ENCODE peak calls at places on chromosomes 6 and 20, in four cellular contexts. One of them, this sample, is unnamed. For H3K9me3, the result is how much of the 10 kb centered on the place peaks cover.

GRCh38 chr20:62700261-62700925 is 8.2 kb upstream of the NTSR1 start:
- DNase-seq in HepG2: no peak
- DNase-seq in HCT116: no peak
- DNase-seq in SK-N-SH: no peak
- DNase-seq in this sample: no peak

GRCh38 chr6:167469655-167470054 is 144.8 kb downstream of the TTLL2 start:
- DNase-seq in HepG2: no peak
- DNase-seq in HCT116: no peak
- DNase-seq in SK-N-SH: no peak
- DNase-seq in this sample: no peak

GRCh38 chr6:147106759-147107401 is 97.3 kb upstream of the STXBP5 start:
- DNase-seq in HepG2: no peak
- DNase-seq in HCT116: no peak
- DNase-seq in SK-N-SH: no peak
- DNase-seq in this sample: no peak

GRCh38 chr6:44002591-44003344 is 124.5 kb downstream of the MRPL14 start:
- DNase-seq in HepG2: no peak
- DNase-seq in HCT116: no peak
- DNase-seq in SK-N-SH: peak
- DNase-seq in this sample: no peak

GRCh38 chr6:144383336-144383735 is 98.2 kb downstream of the UTRN start:
- DNase-seq in HepG2: no peak
- DNase-seq in HCT116: no peak
- DNase-seq in SK-N-SH: no peak
- DNase-seq in this sample: no peak

GRCh38 chr6:80021131-80021530 is 16.7 kb downstream of the TTK start:
- DNase-seq in HepG2: no peak
- DNase-seq in HCT116: no peak
- DNase-seq in SK-N-SH: no peak
- DNase-seq in this sample: no peak

GRCh38 chr6:30799210-30799609 is 54.9 kb upstream of the IER3 start:
- DNase-seq in HepG2: no peak
- DNase-seq in HCT116: no peak
- DNase-seq in SK-N-SH: no peak
- DNase-seq in this sample: no peak

GRCh38 chr20:57716202-57716601 is 6.4 kb upstream of the PMEPA1 start:
- DNase-seq in HepG2: no peak
- DNase-seq in HCT116: no peak
- DNase-seq in SK-N-SH: no peak
- DNase-seq in this sample: no peak

GRCh38 chr20:51651921-51652549 is 109.5 kb upstream of the NFATC2 start:
- DNase-seq in HepG2: no peak
- DNase-seq in HCT116: no peak
- DNase-seq in SK-N-SH: no peak
- DNase-seq in this sample: no peak

GRCh38 chr6:81511423-81511822 is 241.1 kb downstream of the TENT5A start:
- DNase-seq in HepG2: peak
- DNase-seq in HCT116: no peak
- DNase-seq in SK-N-SH: no peak
- DNase-seq in this sample: no peak

GRCh38 chr20:25274891-25275812 is 27.3 kb downstream of the PYGB start:
- DNase-seq in HepG2: no peak
- DNase-seq in HCT116: no peak
- DNase-seq in SK-N-SH: no peak
- DNase-seq in this sample: no peak

GRCh38 chr20:17622086-17622850 is 52.4 kb downstream of the DSTN start:
- DNase-seq in HepG2: no peak
- DNase-seq in HCT116: no peak
- DNase-seq in SK-N-SH: peak
- DNase-seq in this sample: no peak

GRCh38 chr20:18288748-18289705 is 700 bp downstream of the ZNF133 start:
- DNase-seq in HepG2: peak
- DNase-seq in HCT116: no peak
- DNase-seq in SK-N-SH: peak
- DNase-seq in this sample: no peak

GRCh38 chr6:34181903-34182302 is 36.0 kb upstream of the GRM4 start:
- DNase-seq in HepG2: no peak
- DNase-seq in HCT116: no peak
- DNase-seq in SK-N-SH: no peak
- DNase-seq in this sample: no peak

GRCh38 chr6:119557239-119557638 is 207.7 kb upstream of the MAN1A1 start:
- DNase-seq in HepG2: no peak
- DNase-seq in HCT116: no peak
- DNase-seq in SK-N-SH: no peak
- DNase-seq in this sample: no peak

GRCh38 chr6:39050453-39051112 is 2.0 kb downstream of the GLP1R start:
- DNase-seq in HepG2: no peak
- DNase-seq in HCT116: no peak
- DNase-seq in SK-N-SH: no peak
- DNase-seq in this sample: no peak

GRCh38 chr20:13922241-13922640 is 68.2 kb downstream of the SEL1L2 start:
- DNase-seq in HepG2: no peak
- DNase-seq in HCT116: no peak
- DNase-seq in SK-N-SH: no peak
- DNase-seq in this sample: no peak

GRCh38 chr20:39885975-39886649 is 802.9 kb downstream of the MAFB start:
- DNase-seq in HepG2: peak
- DNase-seq in HCT116: no peak
- DNase-seq in SK-N-SH: peak
- DNase-seq in this sample: peak

GRCh38 chr6:1503811-1504210 is 105.9 kb upstream of the FOXC1 start:
- DNase-seq in HepG2: no peak
- DNase-seq in HCT116: no peak
- DNase-seq in SK-N-SH: no peak
- DNase-seq in this sample: no peak

GRCh38 chr6:119541132-119541905 is 191.8 kb upstream of the MAN1A1 start:
- DNase-seq in HepG2: no peak
- DNase-seq in HCT116: peak
- DNase-seq in SK-N-SH: peak
- DNase-seq in this sample: no peak

GRCh38 chr6:81531869-81532561 is 220.5 kb downstream of the TENT5A start:
- DNase-seq in HepG2: no peak
- DNase-seq in HCT116: no peak
- DNase-seq in SK-N-SH: no peak
- DNase-seq in this sample: no peak

GRCh38 chr20:62409935-62410741 is 3.1 kb upstream of the CABLES2 start:
- DNase-seq in HepG2: peak
- DNase-seq in HCT116: no peak
- DNase-seq in SK-N-SH: peak
- DNase-seq in this sample: no peak

GRCh38 chr20:48695255-48695654 is 132.5 kb downstream of the PREX1 start:
- DNase-seq in HepG2: no peak
- DNase-seq in HCT116: no peak
- DNase-seq in SK-N-SH: peak
- DNase-seq in this sample: no peak

GRCh38 chr20:6711950-6712634 is 55.4 kb upstream of the BMP2 start:
- DNase-seq in HepG2: no peak
- DNase-seq in HCT116: no peak
- DNase-seq in SK-N-SH: no peak
- DNase-seq in this sample: no peak

GRCh38 chr20:49786226-49786625 is 26.4 kb upstream of the SLC9A8 start:
- DNase-seq in HepG2: no peak
- DNase-seq in HCT116: no peak
- DNase-seq in SK-N-SH: no peak
- DNase-seq in this sample: no peak

GRCh38 chr20:23415958-23416583 is 5.2 kb downstream of the NAPB start:
- DNase-seq in HepG2: no peak
- DNase-seq in HCT116: no peak
- DNase-seq in SK-N-SH: no peak
- DNase-seq in this sample: no peak

GRCh38 chr6:166629628-166630027 is 2.6 kb upstream of the RPS6KA2 start:
- DNase-seq in HepG2: no peak
- DNase-seq in HCT116: no peak
- DNase-seq in SK-N-SH: no peak
- DNase-seq in this sample: no peak

GRCh38 chr20:56808732-56809131 is 179.6 kb downstream of the TFAP2C start:
- DNase-seq in HepG2: no peak
- DNase-seq in HCT116: no peak
- DNase-seq in SK-N-SH: no peak
- DNase-seq in this sample: no peak

GRCh38 chr6:135291288-135292116 is 110.4 kb downstream of the MYB start:
- DNase-seq in HepG2: peak
- DNase-seq in HCT116: peak
- DNase-seq in SK-N-SH: no peak
- DNase-seq in this sample: no peak
- H3K9me3 ChIP-seq in HepG2: under half
- H3K9me3 ChIP-seq in HCT116: under half
- H3K9me3 ChIP-seq in SK-N-SH: under half
- H3K9me3 ChIP-seq in this sample: under half

GRCh38 chr6:89679215-89680120 is 40.9 kb upstream of the LYRM2 start:
- DNase-seq in HepG2: no peak
- DNase-seq in HCT116: no peak
- DNase-seq in SK-N-SH: no peak
- DNase-seq in this sample: no peak

GRCh38 chr6:89678531-89678930 is 40.0 kb upstream of the LYRM2 start:
- DNase-seq in HepG2: no peak
- DNase-seq in HCT116: no peak
- DNase-seq in SK-N-SH: no peak
- DNase-seq in this sample: no peak

GRCh38 chr6:89680551-89680950 is 42.0 kb upstream of the LYRM2 start:
- DNase-seq in HepG2: no peak
- DNase-seq in HCT116: no peak
- DNase-seq in SK-N-SH: no peak
- DNase-seq in this sample: no peak

GRCh38 chr6:89680150-89680549 is 41.6 kb upstream of the LYRM2 start:
- DNase-seq in HepG2: no peak
- DNase-seq in HCT116: no peak
- DNase-seq in SK-N-SH: no peak
- DNase-seq in this sample: no peak

DNA sequence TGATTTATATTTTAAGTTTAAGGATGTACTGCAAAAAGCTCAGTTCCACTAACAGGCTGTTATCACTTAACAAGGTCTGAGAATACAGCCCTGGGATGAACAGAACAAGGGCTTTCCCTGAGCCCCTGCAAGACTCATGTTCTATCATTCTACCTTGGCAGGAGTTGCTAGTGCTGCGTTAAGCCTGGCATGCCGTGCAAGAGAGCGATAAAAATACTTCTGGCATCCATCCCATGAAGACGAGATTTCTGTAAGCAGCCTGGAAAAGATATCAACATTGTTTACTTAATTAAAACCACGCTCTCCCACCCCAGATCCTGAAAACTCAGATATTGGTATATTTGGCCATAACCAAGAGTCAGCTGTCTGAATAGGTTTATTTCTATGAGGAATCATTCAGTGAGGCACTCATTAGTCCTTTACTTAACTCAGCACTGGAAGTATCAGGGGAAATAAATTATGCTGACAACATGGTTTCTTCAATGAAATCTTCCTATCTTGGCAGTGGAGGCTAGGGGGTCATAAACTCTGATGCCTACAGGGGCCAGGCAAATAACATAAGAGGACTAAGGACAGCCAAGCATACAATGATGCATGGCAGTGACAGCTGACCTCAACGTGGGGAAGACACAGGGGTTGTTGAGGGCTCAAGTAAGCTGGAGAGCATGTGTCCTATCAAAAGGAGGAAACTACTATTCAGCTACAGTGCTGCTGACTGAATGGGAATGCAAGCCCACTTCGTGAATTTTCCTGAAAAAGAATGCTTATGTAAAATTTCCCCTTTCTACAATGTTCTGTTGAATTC is 37.6 kb upstream of the LYRM2 start:
- DNase-seq in HepG2: no peak
- DNase-seq in HCT116: no peak
- DNase-seq in SK-N-SH: peak
- DNase-seq in this sample: no peak
- TF ChIP-seq SIN3A in HepG2: no peak
- TF ChIP-seq SIN3A in HCT116: no peak
- TF ChIP-seq SIN3A in SK-N-SH: no peak
- TF ChIP-seq SIN3A in this sample: no peak

GRCh38 chr6:151147118-151147832 is 92.5 kb upstream of the AKAP12 start:
- DNase-seq in HepG2: no peak
- DNase-seq in HCT116: no peak
- DNase-seq in SK-N-SH: no peak
- DNase-seq in this sample: no peak
- H3K9me3 ChIP-seq in HepG2: under half
- H3K9me3 ChIP-seq in HCT116: under half
- H3K9me3 ChIP-seq in SK-N-SH: under half
- H3K9me3 ChIP-seq in this sample: under half

DNA sequence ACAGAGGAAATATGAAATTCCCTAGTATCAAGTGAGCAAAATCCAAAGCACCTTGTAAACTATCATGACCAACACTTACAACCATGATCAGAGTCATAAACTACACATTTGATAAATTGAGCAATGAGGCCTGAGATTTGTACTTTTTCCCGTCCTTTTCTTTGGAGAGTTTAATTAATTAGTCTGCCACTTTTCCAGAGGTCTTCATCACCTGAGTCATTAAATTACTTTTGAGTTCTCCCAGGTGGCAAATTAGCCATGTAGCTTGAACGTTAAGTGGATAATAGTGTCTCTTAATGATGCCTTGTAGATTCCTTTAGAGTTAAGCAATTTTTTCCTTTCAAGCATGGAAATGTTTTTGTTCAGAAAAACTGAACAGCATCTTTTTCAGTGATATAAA is 75.6 kb downstream of the RNF217 start:
- DNase-seq in HepG2: no peak
- DNase-seq in HCT116: no peak
- DNase-seq in SK-N-SH: no peak
- DNase-seq in this sample: no peak
- TF ChIP-seq SIN3A in HepG2: no peak
- TF ChIP-seq SIN3A in HCT116: no peak
- TF ChIP-seq SIN3A in SK-N-SH: no peak
- TF ChIP-seq SIN3A in this sample: no peak

GRCh38 chr6:89745728-89746127 is 73.9 kb downstream of the MDN1 start:
- DNase-seq in HepG2: no peak
- DNase-seq in HCT116: no peak
- DNase-seq in SK-N-SH: no peak
- DNase-seq in this sample: no peak

GRCh38 chr6:89750338-89750737 is 69.3 kb downstream of the MDN1 start:
- DNase-seq in HepG2: no peak
- DNase-seq in HCT116: no peak
- DNase-seq in SK-N-SH: no peak
- DNase-seq in this sample: no peak

GRCh38 chr6:89749918-89750317 is 69.7 kb downstream of the MDN1 start:
- DNase-seq in HepG2: no peak
- DNase-seq in HCT116: no peak
- DNase-seq in SK-N-SH: no peak
- DNase-seq in this sample: no peak

DNA sequence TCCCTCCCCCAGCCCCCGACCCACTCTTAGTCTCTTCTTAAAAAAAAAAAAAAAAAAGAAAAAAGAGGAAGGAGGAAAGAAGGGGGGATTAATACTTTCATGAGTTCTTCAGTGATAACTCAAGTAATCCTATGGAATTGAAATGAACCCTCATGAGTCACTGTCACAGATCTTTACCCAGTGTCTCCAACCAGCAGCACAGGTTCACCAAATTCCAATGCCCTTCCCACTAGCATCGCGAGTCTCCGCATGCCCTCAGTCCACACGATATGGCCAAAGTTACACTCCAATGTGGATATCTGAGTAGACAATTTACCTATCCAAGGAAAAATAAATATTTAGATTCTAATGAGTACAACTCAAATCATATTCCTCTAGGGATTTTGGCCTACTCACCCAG is 74.5 kb downstream of the MDN1 start:
- DNase-seq in HepG2: no peak
- DNase-seq in HCT116: no peak
- DNase-seq in SK-N-SH: no peak
- DNase-seq in this sample: no peak
- H3K9me3 ChIP-seq in HepG2: under half
- H3K9me3 ChIP-seq in HCT116: under half
- H3K9me3 ChIP-seq in SK-N-SH: under half
- H3K9me3 ChIP-seq in this sample: under half